ENCODE peak calls at places on chromosome X, in four cellular contexts. One of them, this sample, is unnamed.

GRCh38 chrX:75623535-75623934 is 100.7 kb upstream of the ZDHHC15 start:
- DNase-seq in HepG2: peak
- DNase-seq in K562: no peak
- DNase-seq in GM12878: no peak
- DNase-seq in this sample: no peak

GRCh38 chrX:50838820-50839600 is 25.0 kb upstream of the SHROOM4 start:
- DNase-seq in HepG2: no peak
- DNase-seq in K562: no peak
- DNase-seq in GM12878: no peak
- DNase-seq in this sample: no peak

GRCh38 chrX:4671344-4671743 is 957.9 kb upstream of the PRKX start:
- DNase-seq in HepG2: no peak
- DNase-seq in K562: no peak
- DNase-seq in GM12878: no peak
- DNase-seq in this sample: no peak

GRCh38 chrX:40573763-40574162 is 7.0 kb upstream of the ATP6AP2 start:
- DNase-seq in HepG2: peak
- DNase-seq in K562: no peak
- DNase-seq in GM12878: no peak
- DNase-seq in this sample: no peak

GRCh38 chrX:134171661-134172587 is 65.1 kb upstream of the CCDC160 start:
- DNase-seq in HepG2: no peak
- DNase-seq in K562: no peak
- DNase-seq in GM12878: no peak
- DNase-seq in this sample: peak

GRCh38 chrX:72073614-72074013 is 58.1 kb downstream of the RTL5 start:
- DNase-seq in HepG2: no peak
- DNase-seq in K562: no peak
- DNase-seq in GM12878: no peak
- DNase-seq in this sample: peak

GRCh38 chrX:989959-990510 is 222.4 kb downstream of the CRLF2 start:
- DNase-seq in HepG2: no peak
- DNase-seq in K562: peak
- DNase-seq in GM12878: peak
- DNase-seq in this sample: no peak

GRCh38 chrX:21735753-21736127 is 22.2 kb downstream of the SMPX start:
- DNase-seq in HepG2: no peak
- DNase-seq in K562: no peak
- DNase-seq in GM12878: no peak
- DNase-seq in this sample: no peak

GRCh38 chrX:123455693-123456092 is 271.6 kb downstream of the GRIA3 start:
- DNase-seq in HepG2: no peak
- DNase-seq in K562: no peak
- DNase-seq in GM12878: no peak
- DNase-seq in this sample: no peak

GRCh38 chrX:39752820-39753219 is 344.9 kb downstream of the BCOR start:
- DNase-seq in HepG2: no peak
- DNase-seq in K562: no peak
- DNase-seq in GM12878: no peak
- DNase-seq in this sample: no peak

GRCh38 chrX:369563-370101 is 17.1 kb downstream of the PPP2R3B start:
- DNase-seq in HepG2: no peak
- DNase-seq in K562: peak
- DNase-seq in GM12878: no peak
- DNase-seq in this sample: no peak

GRCh38 chrX:100643943-100644587 is at the start of gene SRPX2:
- DNase-seq in HepG2: no peak
- DNase-seq in K562: no peak
- DNase-seq in GM12878: no peak
- DNase-seq in this sample: no peak

GRCh38 chrX:30888526-30889146 is 418 bp downstream of the TAB3 start:
- DNase-seq in HepG2: no peak
- DNase-seq in K562: no peak
- DNase-seq in GM12878: no peak
- DNase-seq in this sample: no peak

GRCh38 chrX:77785400-77785745 is 643 bp downstream of the ATRX start:
- DNase-seq in HepG2: no peak
- DNase-seq in K562: peak
- DNase-seq in GM12878: no peak
- DNase-seq in this sample: peak

GRCh38 chrX:120251471-120252011 is 929 bp downstream of the ZBTB33 start:
- DNase-seq in HepG2: peak
- DNase-seq in K562: peak
- DNase-seq in GM12878: no peak
- DNase-seq in this sample: peak

GRCh38 chrX:23505531-23506303 is 161.6 kb upstream of the PRDX4 start:
- DNase-seq in HepG2: no peak
- DNase-seq in K562: no peak
- DNase-seq in GM12878: no peak
- DNase-seq in this sample: no peak

GRCh38 chrX:91435465-91435864 is 826 bp downstream of the PABPC5 start:
- DNase-seq in HepG2: no peak
- DNase-seq in K562: no peak
- DNase-seq in GM12878: no peak
- DNase-seq in this sample: peak

GRCh38 chrX:2484232-2484631 is 16.5 kb downstream of the DHRSX start:
- DNase-seq in HepG2: no peak
- DNase-seq in K562: no peak
- DNase-seq in GM12878: no peak
- DNase-seq in this sample: no peak

GRCh38 chrX:7606253-7606652 is 236.7 kb upstream of the VCX start:
- DNase-seq in HepG2: no peak
- DNase-seq in K562: no peak
- DNase-seq in GM12878: no peak
- DNase-seq in this sample: no peak

GRCh38 chrX:40006025-40007017 is 91.4 kb downstream of the BCOR start:
- DNase-seq in HepG2: no peak
- DNase-seq in K562: no peak
- DNase-seq in GM12878: no peak
- DNase-seq in this sample: peak

GRCh38 chrX:49164589-49165360 is 2.2 kb downstream of the MAGIX start:
- DNase-seq in HepG2: no peak
- DNase-seq in K562: no peak
- DNase-seq in GM12878: no peak
- DNase-seq in this sample: peak

GRCh38 chrX:49166914-49167739 is 4.6 kb downstream of the MAGIX start:
- DNase-seq in HepG2: no peak
- DNase-seq in K562: peak
- DNase-seq in GM12878: peak
- DNase-seq in this sample: peak

GRCh38 chrX:49163555-49164419 is 1.2 kb downstream of the MAGIX start:
- DNase-seq in HepG2: peak
- DNase-seq in K562: peak
- DNase-seq in GM12878: peak
- DNase-seq in this sample: peak

GRCh38 chrX:49167740-49168108 is 4.0 kb upstream of the PLP2 start:
- DNase-seq in HepG2: no peak
- DNase-seq in K562: no peak
- DNase-seq in GM12878: no peak
- DNase-seq in this sample: no peak

GRCh38 chrX:49165901-49166881 is 3.6 kb downstream of the MAGIX start:
- DNase-seq in HepG2: no peak
- DNase-seq in K562: peak
- DNase-seq in GM12878: peak
- DNase-seq in this sample: peak
- TF ChIP-seq REST in HepG2: no peak
- TF ChIP-seq REST in K562: no peak
- TF ChIP-seq REST in GM12878: no peak
- TF ChIP-seq REST in this sample: peak

DNA sequence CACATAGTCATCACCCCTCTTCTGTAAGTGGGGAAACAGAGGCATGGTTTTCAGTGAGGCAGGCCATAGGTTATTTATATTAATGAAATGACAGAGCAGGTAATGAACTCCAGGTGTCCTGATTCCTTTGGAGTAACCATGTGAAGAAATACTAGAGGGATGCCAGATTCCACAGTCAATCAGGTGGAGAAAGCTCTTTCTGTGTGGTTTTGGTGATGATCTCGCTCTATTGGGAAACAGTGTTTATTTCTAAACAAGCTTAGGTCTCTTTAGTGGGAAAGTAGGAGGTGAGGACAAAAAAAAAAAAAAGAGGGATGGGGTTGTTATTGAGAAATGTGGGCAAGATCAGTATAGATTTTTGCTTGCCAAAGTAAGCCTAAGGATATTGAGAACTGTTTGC is 12.2 kb downstream of the DOCK11 start:
- DNase-seq in HepG2: no peak
- DNase-seq in K562: no peak
- DNase-seq in GM12878: no peak
- DNase-seq in this sample: no peak
- TF ChIP-seq CTCF in HepG2: no peak
- TF ChIP-seq CTCF in K562: no peak
- TF ChIP-seq CTCF in GM12878: no peak
- TF ChIP-seq CTCF in this sample: no peak

GRCh38 chrX:130393451-130394074 is 8.1 kb upstream of the GPR119 start:
- DNase-seq in HepG2: peak
- DNase-seq in K562: peak
- DNase-seq in GM12878: no peak
- DNase-seq in this sample: peak
- TF ChIP-seq TAF1 in HepG2: no peak
- TF ChIP-seq TAF1 in K562: no peak
- TF ChIP-seq TAF1 in GM12878: no peak
- TF ChIP-seq TAF1 in this sample: no peak

DNA sequence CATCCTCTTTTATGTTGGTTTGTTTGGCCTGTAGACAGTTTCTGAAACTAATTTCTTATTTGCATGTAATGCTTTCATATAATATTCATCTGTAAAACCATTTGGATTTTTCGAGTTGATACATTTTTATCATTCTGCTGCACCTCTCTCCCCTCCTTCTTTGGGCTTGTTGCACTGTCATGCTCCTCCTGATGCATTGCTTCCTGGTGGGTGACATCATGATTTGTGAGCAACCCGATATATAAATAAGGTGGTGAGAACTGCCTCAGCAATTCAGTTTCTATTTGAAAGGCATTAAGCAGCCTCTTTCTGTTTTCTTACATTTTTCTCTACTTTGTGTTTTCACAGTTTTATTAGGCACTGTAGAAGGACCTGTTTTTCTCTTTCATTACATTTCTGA is 515.7 kb downstream of the RPA4 start:
- DNase-seq in HepG2: no peak
- DNase-seq in K562: no peak
- DNase-seq in GM12878: peak
- DNase-seq in this sample: no peak
- TF ChIP-seq REST in HepG2: no peak
- TF ChIP-seq REST in K562: no peak
- TF ChIP-seq REST in GM12878: no peak
- TF ChIP-seq REST in this sample: no peak

GRCh38 chrX:56733459-56734046 is 4.5 kb downstream of the NBDY start:
- DNase-seq in HepG2: peak
- DNase-seq in K562: peak
- DNase-seq in GM12878: no peak
- DNase-seq in this sample: peak

GRCh38 chrX:56738670-56739069 is 9.6 kb downstream of the NBDY start:
- DNase-seq in HepG2: no peak
- DNase-seq in K562: no peak
- DNase-seq in GM12878: no peak
- DNase-seq in this sample: no peak

GRCh38 chrX:56736219-56736618 is 7.2 kb downstream of the NBDY start:
- DNase-seq in HepG2: no peak
- DNase-seq in K562: no peak
- DNase-seq in GM12878: no peak
- DNase-seq in this sample: no peak
- TF ChIP-seq CTCF in HepG2: no peak
- TF ChIP-seq CTCF in K562: no peak
- TF ChIP-seq CTCF in GM12878: no peak
- TF ChIP-seq CTCF in this sample: no peak

This sample was measured in SK-N-SH.